ENCODE peak calls at places on chromosome 9, in ten cellular contexts. One of them, this sample, is unnamed.

GRCh38 chr9:72585737-72586136 is 64.3 kb downstream of the TMC1 start:
- DNase-seq in GM13977: no peak
- DNase-seq in NCI-H460: no peak
- DNase-seq in T-cell: no peak
- DNase-seq in activated naive CD8-positive, alpha-beta T cell treated with anti-CD3 and anti-CD28 coated beads, Interleukin-2, amount 50 U/mL, for 24 hours: no peak
- DNase-seq in memory B cell: no peak
- DNase-seq in T follicular helper cell: no peak
- DNase-seq in SW480: no peak
- DNase-seq in M059J: peak; percentile 90
- DNase-seq in activated T-cell treated with anti-CD3 and anti-CD28 coated beads, Interleukin-2, amount 50 U/mL, for 72 hours: no peak
- DNase-seq in this sample: no peak

GRCh38 chr9:15374310-15374709 is 48.4 kb upstream of the SNAPC3 start:
- DNase-seq in M059J: no peak
- DNase-seq in SW480: no peak
- DNase-seq in NCI-H460: no peak
- DNase-seq in activated T-cell treated with anti-CD3 and anti-CD28 coated beads, Interleukin-2, amount 50 U/mL, for 72 hours: no peak
- DNase-seq in T follicular helper cell: no peak
- DNase-seq in memory B cell: peak; percentile 13
- DNase-seq in T-cell: no peak
- DNase-seq in activated naive CD8-positive, alpha-beta T cell treated with anti-CD3 and anti-CD28 coated beads, Interleukin-2, amount 50 U/mL, for 24 hours: no peak
- DNase-seq in GM13977: no peak
- DNase-seq in this sample: no peak

GRCh38 chr9:34987160-34988040 is 2.1 kb upstream of the DNAJB5 start:
- DNase-seq in SW480: no peak
- DNase-seq in T-cell: no peak
- DNase-seq in NCI-H460: no peak
- DNase-seq in activated naive CD8-positive, alpha-beta T cell treated with anti-CD3 and anti-CD28 coated beads, Interleukin-2, amount 50 U/mL, for 24 hours: no peak
- DNase-seq in GM13977: no peak
- DNase-seq in T follicular helper cell: no peak
- DNase-seq in memory B cell: no peak
- DNase-seq in activated T-cell treated with anti-CD3 and anti-CD28 coated beads, Interleukin-2, amount 50 U/mL, for 72 hours: no peak
- DNase-seq in M059J: no peak
- DNase-seq in this sample: peak; percentile 38

GRCh38 chr9:107141967-107142366 is 141.1 kb upstream of the RAD23B start:
- DNase-seq in T-cell: no peak
- DNase-seq in GM13977: no peak
- DNase-seq in M059J: peak; percentile 23
- DNase-seq in SW480: no peak
- DNase-seq in NCI-H460: no peak
- DNase-seq in activated naive CD8-positive, alpha-beta T cell treated with anti-CD3 and anti-CD28 coated beads, Interleukin-2, amount 50 U/mL, for 24 hours: no peak
- DNase-seq in memory B cell: no peak
- DNase-seq in T follicular helper cell: no peak
- DNase-seq in activated T-cell treated with anti-CD3 and anti-CD28 coated beads, Interleukin-2, amount 50 U/mL, for 72 hours: no peak
- DNase-seq in this sample: no peak

GRCh38 chr9:77945798-77946197 is 85.8 kb downstream of the GNAQ start:
- DNase-seq in T follicular helper cell: no peak
- DNase-seq in GM13977: no peak
- DNase-seq in activated T-cell treated with anti-CD3 and anti-CD28 coated beads, Interleukin-2, amount 50 U/mL, for 72 hours: no peak
- DNase-seq in NCI-H460: no peak
- DNase-seq in T-cell: no peak
- DNase-seq in M059J: no peak
- DNase-seq in SW480: no peak
- DNase-seq in activated naive CD8-positive, alpha-beta T cell treated with anti-CD3 and anti-CD28 coated beads, Interleukin-2, amount 50 U/mL, for 24 hours: no peak
- DNase-seq in memory B cell: no peak
- DNase-seq in this sample: no peak

GRCh38 chr9:106575903-106576755 is 286.8 kb upstream of the ZNF462 start:
- DNase-seq in GM13977: no peak
- DNase-seq in T follicular helper cell: no peak
- DNase-seq in T-cell: no peak
- DNase-seq in M059J: no peak
- DNase-seq in memory B cell: no peak
- DNase-seq in NCI-H460: no peak
- DNase-seq in activated T-cell treated with anti-CD3 and anti-CD28 coated beads, Interleukin-2, amount 50 U/mL, for 72 hours: no peak
- DNase-seq in activated naive CD8-positive, alpha-beta T cell treated with anti-CD3 and anti-CD28 coated beads, Interleukin-2, amount 50 U/mL, for 24 hours: no peak
- DNase-seq in SW480: no peak
- DNase-seq in this sample: no peak

GRCh38 chr9:26753971-26754370 is 138.6 kb downstream of the CAAP1 start:
- DNase-seq in T follicular helper cell: no peak
- DNase-seq in T-cell: no peak
- DNase-seq in memory B cell: no peak
- DNase-seq in M059J: no peak
- DNase-seq in activated T-cell treated with anti-CD3 and anti-CD28 coated beads, Interleukin-2, amount 50 U/mL, for 72 hours: no peak
- DNase-seq in SW480: no peak
- DNase-seq in activated naive CD8-positive, alpha-beta T cell treated with anti-CD3 and anti-CD28 coated beads, Interleukin-2, amount 50 U/mL, for 24 hours: no peak
- DNase-seq in NCI-H460: no peak
- DNase-seq in GM13977: no peak
- DNase-seq in this sample: no peak

GRCh38 chr9:20848490-20848889 is 164.4 kb downstream of the FOCAD start:
- DNase-seq in T follicular helper cell: no peak
- DNase-seq in T-cell: no peak
- DNase-seq in SW480: no peak
- DNase-seq in activated naive CD8-positive, alpha-beta T cell treated with anti-CD3 and anti-CD28 coated beads, Interleukin-2, amount 50 U/mL, for 24 hours: no peak
- DNase-seq in memory B cell: no peak
- DNase-seq in activated T-cell treated with anti-CD3 and anti-CD28 coated beads, Interleukin-2, amount 50 U/mL, for 72 hours: no peak
- DNase-seq in NCI-H460: no peak
- DNase-seq in M059J: peak; percentile 62
- DNase-seq in GM13977: no peak
- DNase-seq in this sample: no peak

GRCh38 chr9:99361827-99362226 is 139.7 kb downstream of the SEC61B start:
- DNase-seq in NCI-H460: no peak
- DNase-seq in GM13977: no peak
- DNase-seq in activated T-cell treated with anti-CD3 and anti-CD28 coated beads, Interleukin-2, amount 50 U/mL, for 72 hours: no peak
- DNase-seq in T-cell: no peak
- DNase-seq in SW480: no peak
- DNase-seq in memory B cell: no peak
- DNase-seq in activated naive CD8-positive, alpha-beta T cell treated with anti-CD3 and anti-CD28 coated beads, Interleukin-2, amount 50 U/mL, for 24 hours: no peak
- DNase-seq in M059J: no peak
- DNase-seq in T follicular helper cell: no peak
- DNase-seq in this sample: no peak

GRCh38 chr9:34177906-34178697 is 741 bp upstream of the UBAP1 start:
- DNase-seq in activated naive CD8-positive, alpha-beta T cell treated with anti-CD3 and anti-CD28 coated beads, Interleukin-2, amount 50 U/mL, for 24 hours: peak; percentile 17
- DNase-seq in activated T-cell treated with anti-CD3 and anti-CD28 coated beads, Interleukin-2, amount 50 U/mL, for 72 hours: no peak
- DNase-seq in GM13977: no peak
- DNase-seq in NCI-H460: no peak
- DNase-seq in SW480: no peak
- DNase-seq in memory B cell: no peak
- DNase-seq in T-cell: no peak
- DNase-seq in M059J: no peak
- DNase-seq in T follicular helper cell: no peak
- DNase-seq in this sample: no peak

GRCh38 chr9:17752021-17752420 is 173.2 kb downstream of the SH3GL2 start:
- DNase-seq in M059J: no peak
- DNase-seq in T follicular helper cell: no peak
- DNase-seq in activated T-cell treated with anti-CD3 and anti-CD28 coated beads, Interleukin-2, amount 50 U/mL, for 72 hours: no peak
- DNase-seq in GM13977: no peak
- DNase-seq in NCI-H460: no peak
- DNase-seq in T-cell: no peak
- DNase-seq in activated naive CD8-positive, alpha-beta T cell treated with anti-CD3 and anti-CD28 coated beads, Interleukin-2, amount 50 U/mL, for 24 hours: no peak
- DNase-seq in SW480: no peak
- DNase-seq in memory B cell: no peak
- DNase-seq in this sample: no peak

GRCh38 chr9:89116064-89116817 is 62.4 kb downstream of the SHC3 start:
- DNase-seq in NCI-H460: peak; percentile 56
- DNase-seq in M059J: peak; percentile 61
- DNase-seq in activated naive CD8-positive, alpha-beta T cell treated with anti-CD3 and anti-CD28 coated beads, Interleukin-2, amount 50 U/mL, for 24 hours: no peak
- DNase-seq in activated T-cell treated with anti-CD3 and anti-CD28 coated beads, Interleukin-2, amount 50 U/mL, for 72 hours: no peak
- DNase-seq in memory B cell: no peak
- DNase-seq in SW480: no peak
- DNase-seq in GM13977: no peak
- DNase-seq in T-cell: no peak
- DNase-seq in T follicular helper cell: no peak
- DNase-seq in this sample: no peak

GRCh38 chr9:72896439-72896838 is 56.4 kb downstream of the ALDH1A1 start:
- DNase-seq in activated naive CD8-positive, alpha-beta T cell treated with anti-CD3 and anti-CD28 coated beads, Interleukin-2, amount 50 U/mL, for 24 hours: no peak
- DNase-seq in T-cell: no peak
- DNase-seq in activated T-cell treated with anti-CD3 and anti-CD28 coated beads, Interleukin-2, amount 50 U/mL, for 72 hours: no peak
- DNase-seq in SW480: no peak
- DNase-seq in NCI-H460: no peak
- DNase-seq in memory B cell: no peak
- DNase-seq in M059J: no peak
- DNase-seq in GM13977: no peak
- DNase-seq in T follicular helper cell: no peak
- DNase-seq in this sample: no peak

GRCh38 chr9:136662326-136662655 is 425 bp upstream of the EGFL7 start:
- DNase-seq in NCI-H460: no peak
- DNase-seq in memory B cell: no peak
- DNase-seq in SW480: no peak
- DNase-seq in GM13977: no peak
- DNase-seq in M059J: no peak
- DNase-seq in activated T-cell treated with anti-CD3 and anti-CD28 coated beads, Interleukin-2, amount 50 U/mL, for 72 hours: no peak
- DNase-seq in T follicular helper cell: no peak
- DNase-seq in T-cell: no peak
- DNase-seq in activated naive CD8-positive, alpha-beta T cell treated with anti-CD3 and anti-CD28 coated beads, Interleukin-2, amount 50 U/mL, for 24 hours: no peak
- DNase-seq in this sample: no peak

GRCh38 chr9:69308217-69308931 is 16.6 kb upstream of the ENTREP1 start:
- DNase-seq in GM13977: no peak
- DNase-seq in T follicular helper cell: no peak
- DNase-seq in M059J: no peak
- DNase-seq in SW480: no peak
- DNase-seq in NCI-H460: no peak
- DNase-seq in activated T-cell treated with anti-CD3 and anti-CD28 coated beads, Interleukin-2, amount 50 U/mL, for 72 hours: no peak
- DNase-seq in memory B cell: no peak
- DNase-seq in activated naive CD8-positive, alpha-beta T cell treated with anti-CD3 and anti-CD28 coated beads, Interleukin-2, amount 50 U/mL, for 24 hours: no peak
- DNase-seq in T-cell: no peak
- DNase-seq in this sample: no peak

GRCh38 chr9:4665357-4665756 is 923 bp downstream of the SPATA6L start:
- DNase-seq in activated naive CD8-positive, alpha-beta T cell treated with anti-CD3 and anti-CD28 coated beads, Interleukin-2, amount 50 U/mL, for 24 hours: no peak
- DNase-seq in T-cell: no peak
- DNase-seq in memory B cell: no peak
- DNase-seq in M059J: peak; percentile 19
- DNase-seq in SW480: peak; percentile 29
- DNase-seq in GM13977: no peak
- DNase-seq in NCI-H460: no peak
- DNase-seq in activated T-cell treated with anti-CD3 and anti-CD28 coated beads, Interleukin-2, amount 50 U/mL, for 72 hours: no peak
- DNase-seq in T follicular helper cell: no peak
- DNase-seq in this sample: no peak

GRCh38 chr9:88998506-88998905 is 7.2 kb downstream of the S1PR3 start:
- DNase-seq in M059J: peak; percentile 59
- DNase-seq in activated naive CD8-positive, alpha-beta T cell treated with anti-CD3 and anti-CD28 coated beads, Interleukin-2, amount 50 U/mL, for 24 hours: no peak
- DNase-seq in SW480: no peak
- DNase-seq in NCI-H460: no peak
- DNase-seq in GM13977: no peak
- DNase-seq in T-cell: no peak
- DNase-seq in activated T-cell treated with anti-CD3 and anti-CD28 coated beads, Interleukin-2, amount 50 U/mL, for 72 hours: no peak
- DNase-seq in memory B cell: no peak
- DNase-seq in T follicular helper cell: no peak
- DNase-seq in this sample: no peak

GRCh38 chr9:592225-592624 is 249.3 kb upstream of the DMRT1 start:
- DNase-seq in M059J: no peak
- DNase-seq in memory B cell: no peak
- DNase-seq in SW480: no peak
- DNase-seq in NCI-H460: no peak
- DNase-seq in GM13977: no peak
- DNase-seq in T-cell: no peak
- DNase-seq in activated T-cell treated with anti-CD3 and anti-CD28 coated beads, Interleukin-2, amount 50 U/mL, for 72 hours: no peak
- DNase-seq in T follicular helper cell: no peak
- DNase-seq in activated naive CD8-positive, alpha-beta T cell treated with anti-CD3 and anti-CD28 coated beads, Interleukin-2, amount 50 U/mL, for 24 hours: no peak
- DNase-seq in this sample: no peak

GRCh38 chr9:297104-297794 is 82.6 kb downstream of the DOCK8 start:
- DNase-seq in GM13977: peak; percentile 32
- DNase-seq in M059J: peak; percentile 85
- DNase-seq in activated T-cell treated with anti-CD3 and anti-CD28 coated beads, Interleukin-2, amount 50 U/mL, for 72 hours: peak; percentile 31
- DNase-seq in T-cell: no peak
- DNase-seq in SW480: no peak
- DNase-seq in memory B cell: peak; percentile 45
- DNase-seq in activated naive CD8-positive, alpha-beta T cell treated with anti-CD3 and anti-CD28 coated beads, Interleukin-2, amount 50 U/mL, for 24 hours: no peak
- DNase-seq in T follicular helper cell: no peak
- DNase-seq in NCI-H460: no peak
- DNase-seq in this sample: no peak

GRCh38 chr9:136060671-136061371 is 34.3 kb downstream of the NACC2 start:
- DNase-seq in SW480: no peak
- DNase-seq in activated T-cell treated with anti-CD3 and anti-CD28 coated beads, Interleukin-2, amount 50 U/mL, for 72 hours: no peak
- DNase-seq in activated naive CD8-positive, alpha-beta T cell treated with anti-CD3 and anti-CD28 coated beads, Interleukin-2, amount 50 U/mL, for 24 hours: no peak
- DNase-seq in GM13977: no peak
- DNase-seq in NCI-H460: no peak
- DNase-seq in M059J: no peak
- DNase-seq in memory B cell: no peak
- DNase-seq in T follicular helper cell: no peak
- DNase-seq in T-cell: no peak
- DNase-seq in this sample: no peak

GRCh38 chr9:135920256-135920930 is 13.0 kb upstream of the CAMSAP1 start:
- DNase-seq in T follicular helper cell: no peak
- DNase-seq in NCI-H460: no peak
- DNase-seq in GM13977: no peak
- DNase-seq in M059J: no peak
- DNase-seq in activated T-cell treated with anti-CD3 and anti-CD28 coated beads, Interleukin-2, amount 50 U/mL, for 72 hours: no peak
- DNase-seq in SW480: no peak
- DNase-seq in activated naive CD8-positive, alpha-beta T cell treated with anti-CD3 and anti-CD28 coated beads, Interleukin-2, amount 50 U/mL, for 24 hours: no peak
- DNase-seq in memory B cell: no peak
- DNase-seq in T-cell: no peak
- DNase-seq in this sample: no peak

GRCh38 chr9:36050472-36050871 is 13.8 kb downstream of the RECK start:
- DNase-seq in M059J: no peak
- DNase-seq in activated T-cell treated with anti-CD3 and anti-CD28 coated beads, Interleukin-2, amount 50 U/mL, for 72 hours: no peak
- DNase-seq in SW480: no peak
- DNase-seq in NCI-H460: no peak
- DNase-seq in T follicular helper cell: no peak
- DNase-seq in activated naive CD8-positive, alpha-beta T cell treated with anti-CD3 and anti-CD28 coated beads, Interleukin-2, amount 50 U/mL, for 24 hours: no peak
- DNase-seq in T-cell: no peak
- DNase-seq in memory B cell: no peak
- DNase-seq in GM13977: no peak
- DNase-seq in this sample: no peak

GRCh38 chr9:2307480-2307879 is 292.3 kb downstream of the SMARCA2 start:
- DNase-seq in M059J: peak; percentile 46
- DNase-seq in NCI-H460: no peak
- DNase-seq in memory B cell: no peak
- DNase-seq in T-cell: no peak
- DNase-seq in T follicular helper cell: no peak
- DNase-seq in activated T-cell treated with anti-CD3 and anti-CD28 coated beads, Interleukin-2, amount 50 U/mL, for 72 hours: no peak
- DNase-seq in GM13977: no peak
- DNase-seq in activated naive CD8-positive, alpha-beta T cell treated with anti-CD3 and anti-CD28 coated beads, Interleukin-2, amount 50 U/mL, for 24 hours: no peak
- DNase-seq in SW480: no peak
- DNase-seq in this sample: no peak

GRCh38 chr9:2634818-2635217 is 13.2 kb downstream of the VLDLR start:
- DNase-seq in M059J: no peak
- DNase-seq in NCI-H460: no peak
- DNase-seq in SW480: no peak
- DNase-seq in activated T-cell treated with anti-CD3 and anti-CD28 coated beads, Interleukin-2, amount 50 U/mL, for 72 hours: no peak
- DNase-seq in T-cell: no peak
- DNase-seq in activated naive CD8-positive, alpha-beta T cell treated with anti-CD3 and anti-CD28 coated beads, Interleukin-2, amount 50 U/mL, for 24 hours: no peak
- DNase-seq in T follicular helper cell: no peak
- DNase-seq in GM13977: no peak
- DNase-seq in memory B cell: no peak
- DNase-seq in this sample: no peak

GRCh38 chr9:117696141-117696540 is 8.1 kb upstream of the TLR4 start:
- DNase-seq in NCI-H460: no peak
- DNase-seq in SW480: no peak
- DNase-seq in M059J: no peak
- DNase-seq in T-cell: no peak
- DNase-seq in activated T-cell treated with anti-CD3 and anti-CD28 coated beads, Interleukin-2, amount 50 U/mL, for 72 hours: no peak
- DNase-seq in activated naive CD8-positive, alpha-beta T cell treated with anti-CD3 and anti-CD28 coated beads, Interleukin-2, amount 50 U/mL, for 24 hours: no peak
- DNase-seq in T follicular helper cell: no peak
- DNase-seq in GM13977: no peak
- DNase-seq in memory B cell: no peak
- DNase-seq in this sample: no peak

GRCh38 chr9:81069038-81069795 is 620.1 kb downstream of the TLE1 start:
- DNase-seq in activated naive CD8-positive, alpha-beta T cell treated with anti-CD3 and anti-CD28 coated beads, Interleukin-2, amount 50 U/mL, for 24 hours: no peak
- DNase-seq in GM13977: no peak
- DNase-seq in M059J: peak; percentile 16
- DNase-seq in memory B cell: no peak
- DNase-seq in NCI-H460: no peak
- DNase-seq in SW480: no peak
- DNase-seq in T follicular helper cell: no peak
- DNase-seq in T-cell: no peak
- DNase-seq in activated T-cell treated with anti-CD3 and anti-CD28 coated beads, Interleukin-2, amount 50 U/mL, for 72 hours: no peak
- DNase-seq in this sample: no peak

GRCh38 chr9:121350993-121351561 is 19.0 kb downstream of the STOM start:
- DNase-seq in activated T-cell treated with anti-CD3 and anti-CD28 coated beads, Interleukin-2, amount 50 U/mL, for 72 hours: peak; percentile 23
- DNase-seq in activated naive CD8-positive, alpha-beta T cell treated with anti-CD3 and anti-CD28 coated beads, Interleukin-2, amount 50 U/mL, for 24 hours: no peak
- DNase-seq in M059J: peak; percentile 96
- DNase-seq in T-cell: no peak
- DNase-seq in SW480: no peak
- DNase-seq in GM13977: no peak
- DNase-seq in NCI-H460: no peak
- DNase-seq in T follicular helper cell: no peak
- DNase-seq in memory B cell: no peak
- DNase-seq in this sample: peak; percentile 35

GRCh38 chr9:129102791-129103594 is 7.6 kb downstream of the CRAT start:
- DNase-seq in activated T-cell treated with anti-CD3 and anti-CD28 coated beads, Interleukin-2, amount 50 U/mL, for 72 hours: no peak
- DNase-seq in M059J: peak; percentile 48
- DNase-seq in SW480: peak; percentile 52
- DNase-seq in GM13977: peak; percentile 76
- DNase-seq in T follicular helper cell: no peak
- DNase-seq in T-cell: no peak
- DNase-seq in NCI-H460: peak; percentile 61
- DNase-seq in memory B cell: no peak
- DNase-seq in activated naive CD8-positive, alpha-beta T cell treated with anti-CD3 and anti-CD28 coated beads, Interleukin-2, amount 50 U/mL, for 24 hours: no peak
- DNase-seq in this sample: no peak

This sample was measured in NCI-H2107.